ENCODE peak calls at places on chromosomes 6 and 20, in ten cellular contexts. One of them, this sample, is unnamed.

GRCh38 chr6:22717906-22718305 is 148.5 kb downstream of the HDGFL1 start:
- DNase-seq in EL: no peak
- DNase-seq in body of pancreas: peak
- DNase-seq in AG09309: no peak
- DNase-seq in stimulated activated CD8-positive, alpha-beta memory T cell treated with anti-CD3 and anti-CD28 coated beads, Interleukin-2, amount 100 ng/mL, for 1 hour: no peak
- DNase-seq in heart right ventricle: no peak
- DNase-seq in substantia nigra: no peak
- DNase-seq in H9: no peak
- DNase-seq in hippocampal formation: no peak
- DNase-seq in NCI-H1092 treated with DMSO at 0.1 percent for 48 hours: peak
- DNase-seq in this sample: peak

GRCh38 chr20:50759678-50760077 is 28.3 kb downstream of the PARD6B start:
- DNase-seq in stimulated activated CD8-positive, alpha-beta memory T cell treated with anti-CD3 and anti-CD28 coated beads, Interleukin-2, amount 100 ng/mL, for 1 hour: no peak
- DNase-seq in body of pancreas: no peak
- DNase-seq in EL: no peak
- DNase-seq in NCI-H1092 treated with DMSO at 0.1 percent for 48 hours: no peak
- DNase-seq in AG09309: no peak
- DNase-seq in substantia nigra: no peak
- DNase-seq in H9: no peak
- DNase-seq in heart right ventricle: no peak
- DNase-seq in hippocampal formation: no peak
- DNase-seq in this sample: no peak

GRCh38 chr20:25196701-25197120 is 1.2 kb downstream of the ENTPD6 start:
- DNase-seq in substantia nigra: no peak
- DNase-seq in hippocampal formation: no peak
- DNase-seq in H9: no peak
- DNase-seq in heart right ventricle: no peak
- DNase-seq in NCI-H1092 treated with DMSO at 0.1 percent for 48 hours: peak
- DNase-seq in EL: no peak
- DNase-seq in stimulated activated CD8-positive, alpha-beta memory T cell treated with anti-CD3 and anti-CD28 coated beads, Interleukin-2, amount 100 ng/mL, for 1 hour: no peak
- DNase-seq in body of pancreas: no peak
- DNase-seq in AG09309: no peak
- DNase-seq in this sample: peak

GRCh38 chr20:51995551-51995951 is 193.2 kb upstream of the SALL4 start:
- DNase-seq in body of pancreas: no peak
- DNase-seq in stimulated activated CD8-positive, alpha-beta memory T cell treated with anti-CD3 and anti-CD28 coated beads, Interleukin-2, amount 100 ng/mL, for 1 hour: no peak
- DNase-seq in EL: no peak
- DNase-seq in substantia nigra: no peak
- DNase-seq in NCI-H1092 treated with DMSO at 0.1 percent for 48 hours: no peak
- DNase-seq in hippocampal formation: no peak
- DNase-seq in heart right ventricle: no peak
- DNase-seq in AG09309: peak
- DNase-seq in H9: no peak
- DNase-seq in this sample: no peak

GRCh38 chr20:19962958-19963357 is 54.2 kb upstream of the NAA20 start:
- DNase-seq in AG09309: no peak
- DNase-seq in body of pancreas: no peak
- DNase-seq in NCI-H1092 treated with DMSO at 0.1 percent for 48 hours: no peak
- DNase-seq in stimulated activated CD8-positive, alpha-beta memory T cell treated with anti-CD3 and anti-CD28 coated beads, Interleukin-2, amount 100 ng/mL, for 1 hour: no peak
- DNase-seq in hippocampal formation: no peak
- DNase-seq in heart right ventricle: no peak
- DNase-seq in H9: no peak
- DNase-seq in substantia nigra: no peak
- DNase-seq in EL: no peak
- DNase-seq in this sample: no peak

GRCh38 chr20:30612344-30612743 is 645.1 kb upstream of the DEFB115 start:
- DNase-seq in NCI-H1092 treated with DMSO at 0.1 percent for 48 hours: no peak
- DNase-seq in hippocampal formation: no peak
- DNase-seq in stimulated activated CD8-positive, alpha-beta memory T cell treated with anti-CD3 and anti-CD28 coated beads, Interleukin-2, amount 100 ng/mL, for 1 hour: no peak
- DNase-seq in body of pancreas: no peak
- DNase-seq in substantia nigra: no peak
- DNase-seq in H9: no peak
- DNase-seq in heart right ventricle: no peak
- DNase-seq in AG09309: no peak
- DNase-seq in EL: no peak
- DNase-seq in this sample: no peak

GRCh38 chr6:160248538-160248937 is 10.1 kb downstream of the SLC22A2 start:
- DNase-seq in stimulated activated CD8-positive, alpha-beta memory T cell treated with anti-CD3 and anti-CD28 coated beads, Interleukin-2, amount 100 ng/mL, for 1 hour: no peak
- DNase-seq in AG09309: no peak
- DNase-seq in body of pancreas: no peak
- DNase-seq in hippocampal formation: no peak
- DNase-seq in H9: no peak
- DNase-seq in heart right ventricle: no peak
- DNase-seq in substantia nigra: no peak
- DNase-seq in EL: peak
- DNase-seq in NCI-H1092 treated with DMSO at 0.1 percent for 48 hours: no peak
- DNase-seq in this sample: no peak

GRCh38 chr20:34581341-34582189 is 23.0 kb downstream of the MAP1LC3A start:
- DNase-seq in body of pancreas: no peak
- DNase-seq in substantia nigra: no peak
- DNase-seq in hippocampal formation: peak
- DNase-seq in heart right ventricle: no peak
- DNase-seq in EL: peak
- DNase-seq in stimulated activated CD8-positive, alpha-beta memory T cell treated with anti-CD3 and anti-CD28 coated beads, Interleukin-2, amount 100 ng/mL, for 1 hour: no peak
- DNase-seq in AG09309: no peak
- DNase-seq in H9: no peak
- DNase-seq in NCI-H1092 treated with DMSO at 0.1 percent for 48 hours: no peak
- DNase-seq in this sample: peak

GRCh38 chr6:43634702-43635303 is 837 bp upstream of the MAD2L1BP start:
- DNase-seq in NCI-H1092 treated with DMSO at 0.1 percent for 48 hours: peak
- DNase-seq in hippocampal formation: no peak
- DNase-seq in stimulated activated CD8-positive, alpha-beta memory T cell treated with anti-CD3 and anti-CD28 coated beads, Interleukin-2, amount 100 ng/mL, for 1 hour: no peak
- DNase-seq in body of pancreas: no peak
- DNase-seq in heart right ventricle: no peak
- DNase-seq in H9: no peak
- DNase-seq in substantia nigra: no peak
- DNase-seq in AG09309: no peak
- DNase-seq in EL: no peak
- DNase-seq in this sample: no peak

GRCh38 chr6:90284236-90284744 is 12.4 kb downstream of the BACH2 start:
- DNase-seq in hippocampal formation: no peak
- DNase-seq in H9: peak
- DNase-seq in EL: peak
- DNase-seq in substantia nigra: no peak
- DNase-seq in AG09309: peak
- DNase-seq in NCI-H1092 treated with DMSO at 0.1 percent for 48 hours: no peak
- DNase-seq in stimulated activated CD8-positive, alpha-beta memory T cell treated with anti-CD3 and anti-CD28 coated beads, Interleukin-2, amount 100 ng/mL, for 1 hour: peak
- DNase-seq in heart right ventricle: no peak
- DNase-seq in body of pancreas: no peak
- DNase-seq in this sample: no peak

GRCh38 chr20:43579861-43580793 is 10.6 kb upstream of the IFT52 start:
- DNase-seq in substantia nigra: no peak
- DNase-seq in AG09309: no peak
- DNase-seq in stimulated activated CD8-positive, alpha-beta memory T cell treated with anti-CD3 and anti-CD28 coated beads, Interleukin-2, amount 100 ng/mL, for 1 hour: no peak
- DNase-seq in EL: no peak
- DNase-seq in body of pancreas: no peak
- DNase-seq in heart right ventricle: no peak
- DNase-seq in hippocampal formation: no peak
- DNase-seq in NCI-H1092 treated with DMSO at 0.1 percent for 48 hours: no peak
- DNase-seq in H9: no peak
- DNase-seq in this sample: no peak

GRCh38 chr20:25082498-25082873 is 545 bp upstream of the VSX1 start:
- DNase-seq in AG09309: no peak
- DNase-seq in H9: peak
- DNase-seq in substantia nigra: no peak
- DNase-seq in NCI-H1092 treated with DMSO at 0.1 percent for 48 hours: no peak
- DNase-seq in stimulated activated CD8-positive, alpha-beta memory T cell treated with anti-CD3 and anti-CD28 coated beads, Interleukin-2, amount 100 ng/mL, for 1 hour: no peak
- DNase-seq in heart right ventricle: no peak
- DNase-seq in hippocampal formation: no peak
- DNase-seq in EL: no peak
- DNase-seq in body of pancreas: no peak
- DNase-seq in this sample: no peak